ENCODE peak calls at places on chromosome X, in five cellular contexts. B is activated naive CD8-positive, alpha-beta T cell treated with anti-CD3 and anti-CD28 coated beads, Interleukin-2, amount 50 U/mL, for 24 hours; P is activated CD8-positive, alpha-beta memory T cell treated with anti-CD3 and anti-CD28 coated beads, Interleukin-2, amount 10 ng/mL, durations not matched to agents 7 days and 5 days; N is CD4-positive, alpha-beta T cell; G is mucosa of descending colon. I is an unnamed sample.

GRCh38 chrX:56618250-56618649 is 54.8 kb downstream of the UBQLN2 start:
- ATAC-seq in P (no peak), N (no peak), G (no peak), B (no peak), I (no peak)

GRCh38 chrX:24676403-24677024 is 17.2 kb upstream of the POLA1 start:
- ATAC-seq in B (no peak), G (peak), N (peak), P (peak), I (no peak)

GRCh38 chrX:13090261-13091110 is 46.1 kb upstream of the FAM9C start:
- ATAC-seq in P (no peak), N (no peak), G (no peak), B (peak), I (no peak)

GRCh38 chrX:151031365-151031975 is 48.3 kb downstream of the HMGB3 start:
- ATAC-seq in P (no peak), B (no peak), G (no peak), N (no peak), I (no peak)

GRCh38 chrX:19731307-19731706 is 156.1 kb downstream of the SH3KBP1 start:
- ATAC-seq in N (no peak), B (no peak), G (no peak), P (no peak), I (no peak)

GRCh38 chrX:101803451-101803850 is 128.4 kb downstream of the ZMAT1 start:
- ATAC-seq in P (no peak), B (no peak), G (no peak), N (no peak), I (no peak)

GRCh38 chrX:11449613-11450012 is 156.4 kb downstream of the AMELX start:
- ATAC-seq in B (no peak), P (no peak), G (no peak), N (no peak), I (no peak)

GRCh38 chrX:114165537-114165936 is 418.3 kb upstream of the HTR2C start:
- ATAC-seq in N (no peak), P (no peak), G (no peak), B (no peak), I (no peak)

GRCh38 chrX:30957753-30958152 is 68.7 kb upstream of the TAB3 start:
- ATAC-seq in N (no peak), G (peak), P (no peak), B (no peak), I (peak)

I was measured in esophagus mucosa.